ENCODE peak calls at places on chromosome 17, in four cellular contexts. One of them, this sample, is unnamed. For H3K27me3 and H3K9me1, the result is how much of the 10 kb centered on the place peaks cover.

GRCh38 chr17:41657936-41658335 is 30.7 kb upstream of the EIF1 start:
- DNase-seq in IMR-90: no peak
- DNase-seq in K562: no peak
- DNase-seq in endothelial cell of umbilical vein: no peak
- DNase-seq in this sample: no peak

GRCh38 chr17:44297975-44298374 is 10.4 kb upstream of the RUNDC3A start:
- DNase-seq in IMR-90: no peak
- DNase-seq in K562: no peak
- DNase-seq in endothelial cell of umbilical vein: no peak
- DNase-seq in this sample: peak

GRCh38 chr17:29124135-29124930 is 55.9 kb downstream of the MYO18A start:
- DNase-seq in IMR-90: peak
- DNase-seq in K562: peak
- DNase-seq in endothelial cell of umbilical vein: peak
- DNase-seq in this sample: no peak

GRCh38 chr17:30600830-30601494 is 123.8 kb downstream of the GOSR1 start:
- DNase-seq in IMR-90: peak
- DNase-seq in K562: no peak
- DNase-seq in endothelial cell of umbilical vein: peak
- DNase-seq in this sample: no peak

GRCh38 chr17:79795795-79796569 is 895 bp downstream of the CBX8 start:
- DNase-seq in IMR-90: no peak
- DNase-seq in K562: no peak
- DNase-seq in endothelial cell of umbilical vein: no peak
- DNase-seq in this sample: no peak

GRCh38 chr17:45168991-45169752 is 7.5 kb downstream of the HEXIM2 start:
- DNase-seq in IMR-90: no peak
- DNase-seq in K562: no peak
- DNase-seq in endothelial cell of umbilical vein: no peak
- DNase-seq in this sample: no peak

GRCh38 chr17:41298458-41299135 is 4.1 kb downstream of the KRTAP29-1 start:
- DNase-seq in IMR-90: no peak
- DNase-seq in K562: no peak
- DNase-seq in endothelial cell of umbilical vein: no peak
- DNase-seq in this sample: no peak

GRCh38 chr17:33381201-33381600 is 88.1 kb upstream of the ASIC2 start:
- DNase-seq in IMR-90: no peak
- DNase-seq in K562: no peak
- DNase-seq in endothelial cell of umbilical vein: no peak
- DNase-seq in this sample: no peak

GRCh38 chr17:18377437-18378204 is at the start of gene EVPLL:
- DNase-seq in IMR-90: no peak
- DNase-seq in K562: no peak
- DNase-seq in endothelial cell of umbilical vein: no peak
- DNase-seq in this sample: peak

GRCh38 chr17:40547079-40547784 is 18.0 kb downstream of the CCR7 start:
- DNase-seq in IMR-90: no peak
- DNase-seq in K562: no peak
- DNase-seq in endothelial cell of umbilical vein: no peak
- DNase-seq in this sample: peak

GRCh38 chr17:46013502-46014165 is 14.6 kb downstream of the STH start:
- DNase-seq in IMR-90: peak
- DNase-seq in K562: no peak
- DNase-seq in endothelial cell of umbilical vein: no peak
- DNase-seq in this sample: no peak

GRCh38 chr17:7590743-7591142 is 849 bp upstream of the SOX15 start:
- DNase-seq in IMR-90: peak
- DNase-seq in K562: no peak
- DNase-seq in endothelial cell of umbilical vein: no peak
- DNase-seq in this sample: no peak

GRCh38 chr17:9628509-9628908 is 16.8 kb upstream of the USP43 start:
- DNase-seq in IMR-90: no peak
- DNase-seq in K562: no peak
- DNase-seq in endothelial cell of umbilical vein: no peak
- DNase-seq in this sample: no peak

GRCh38 chr17:9958586-9959281 is 53.7 kb upstream of the RCVRN start:
- DNase-seq in IMR-90: no peak
- DNase-seq in K562: no peak
- DNase-seq in endothelial cell of umbilical vein: no peak
- DNase-seq in this sample: no peak

GRCh38 chr17:20202141-20202574 is 193.0 kb downstream of the SPECC1 start:
- DNase-seq in IMR-90: no peak
- DNase-seq in K562: no peak
- DNase-seq in endothelial cell of umbilical vein: no peak
- DNase-seq in this sample: no peak

GRCh38 chr17:63171428-63172205 is 205.6 kb downstream of the TANC2 start:
- DNase-seq in IMR-90: peak
- DNase-seq in K562: no peak
- DNase-seq in endothelial cell of umbilical vein: peak
- DNase-seq in this sample: no peak

GRCh38 chr17:54404259-54404658 is 496.4 kb upstream of the TOM1L1 start:
- DNase-seq in IMR-90: no peak
- DNase-seq in K562: no peak
- DNase-seq in endothelial cell of umbilical vein: no peak
- DNase-seq in this sample: no peak

GRCh38 chr17:40582328-40582901 is 17.1 kb upstream of the CCR7 start:
- DNase-seq in IMR-90: no peak
- DNase-seq in K562: no peak
- DNase-seq in endothelial cell of umbilical vein: peak
- DNase-seq in this sample: peak

GRCh38 chr17:58432806-58433573 is 15.7 kb upstream of the RNF43 start:
- DNase-seq in IMR-90: no peak
- DNase-seq in K562: no peak
- DNase-seq in endothelial cell of umbilical vein: no peak
- DNase-seq in this sample: no peak

GRCh38 chr17:81701288-81702071 is 1.7 kb upstream of the MRPL12 start:
- DNase-seq in IMR-90: no peak
- DNase-seq in K562: peak
- DNase-seq in endothelial cell of umbilical vein: no peak
- DNase-seq in this sample: no peak

GRCh38 chr17:45794840-45795239 is 10.7 kb downstream of the CRHR1 start:
- DNase-seq in IMR-90: no peak
- DNase-seq in K562: peak
- DNase-seq in endothelial cell of umbilical vein: no peak
- DNase-seq in this sample: no peak

GRCh38 chr17:81551458-81552243 is 502 bp downstream of the FAAP100 start:
- DNase-seq in IMR-90: peak
- DNase-seq in K562: peak
- DNase-seq in endothelial cell of umbilical vein: peak
- DNase-seq in this sample: no peak

GRCh38 chr17:27513849-27514248 is 57.6 kb downstream of the KSR1 start:
- DNase-seq in IMR-90: no peak
- DNase-seq in K562: no peak
- DNase-seq in endothelial cell of umbilical vein: no peak
- DNase-seq in this sample: no peak

GRCh38 chr17:82787081-82787848 is 35.4 kb downstream of the TBCD start:
- DNase-seq in IMR-90: no peak
- DNase-seq in K562: no peak
- DNase-seq in endothelial cell of umbilical vein: no peak
- DNase-seq in this sample: peak

GRCh38 chr17:42409467-42410351 is 13.3 kb downstream of the CAVIN1 start:
- DNase-seq in IMR-90: peak
- DNase-seq in K562: no peak
- DNase-seq in endothelial cell of umbilical vein: peak
- DNase-seq in this sample: no peak

GRCh38 chr17:28712705-28713415 is 1.2 kb upstream of the PROCA1 start:
- DNase-seq in IMR-90: no peak
- DNase-seq in K562: no peak
- DNase-seq in endothelial cell of umbilical vein: no peak
- DNase-seq in this sample: no peak

GRCh38 chr17:70181866-70182265 is 12.5 kb downstream of the KCNJ2 start:
- DNase-seq in IMR-90: peak
- DNase-seq in K562: no peak
- DNase-seq in endothelial cell of umbilical vein: peak
- DNase-seq in this sample: no peak

GRCh38 chr17:28741358-28742349 is 2.2 kb upstream of the TRAF4 start:
- DNase-seq in IMR-90: no peak
- DNase-seq in K562: peak
- DNase-seq in endothelial cell of umbilical vein: no peak
- DNase-seq in this sample: no peak

GRCh38 chr17:28421775-28422305 is 15.8 kb upstream of the SLC46A1 start:
- DNase-seq in IMR-90: no peak
- DNase-seq in K562: no peak
- DNase-seq in endothelial cell of umbilical vein: no peak
- DNase-seq in this sample: no peak

GRCh38 chr17:77451894-77452852 is 311.4 kb downstream of the SEC14L1 start:
- DNase-seq in IMR-90: peak
- DNase-seq in K562: peak
- DNase-seq in endothelial cell of umbilical vein: peak
- DNase-seq in this sample: no peak

GRCh38 chr17:36937001-36937960 is at the start of gene LHX1:
- DNase-seq in IMR-90: no peak
- DNase-seq in K562: no peak
- DNase-seq in endothelial cell of umbilical vein: no peak
- DNase-seq in this sample: no peak
- H3K27me3 ChIP-seq in IMR-90: half or more
- H3K27me3 ChIP-seq in K562: half or more
- H3K27me3 ChIP-seq in endothelial cell of umbilical vein: half or more
- H3K27me3 ChIP-seq in this sample: half or more

DNA sequence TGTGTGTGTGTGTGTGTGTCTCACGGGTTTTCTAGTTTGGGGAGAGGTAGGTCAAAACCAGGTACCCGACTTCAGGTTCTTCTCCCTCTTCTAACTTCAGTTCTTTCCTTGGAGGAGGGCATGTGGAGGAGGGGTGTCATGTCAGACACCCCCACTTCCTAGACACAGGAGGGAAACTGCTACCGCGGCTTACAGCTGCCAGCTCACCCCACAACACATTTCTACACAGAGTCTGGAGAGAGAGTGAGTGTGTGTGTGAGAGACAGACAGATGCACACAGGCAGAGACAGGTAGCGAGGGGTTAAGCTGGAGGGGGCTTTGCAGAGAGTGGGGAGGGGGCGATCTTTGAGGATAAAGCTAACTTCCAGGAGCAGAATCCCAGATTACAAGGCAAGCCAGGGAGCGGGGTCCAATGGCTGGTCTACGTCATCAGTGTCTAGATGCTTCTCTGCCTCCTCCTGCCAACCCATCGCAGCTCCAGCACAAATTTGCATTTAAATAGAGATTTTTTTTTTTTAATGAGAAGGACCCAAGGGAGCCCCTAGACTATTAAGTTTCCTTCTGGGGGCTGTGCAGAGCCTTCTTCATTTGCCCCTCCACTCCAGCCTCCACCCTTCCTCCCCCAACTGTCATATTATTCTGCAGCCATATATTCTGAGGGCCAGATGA is 48.8 kb downstream of the MRM1 start:
- DNase-seq in IMR-90: no peak
- DNase-seq in K562: no peak
- DNase-seq in endothelial cell of umbilical vein: no peak
- DNase-seq in this sample: no peak
- H3K9me1 ChIP-seq in IMR-90: under half
- H3K9me1 ChIP-seq in K562: under half
- H3K9me1 ChIP-seq in endothelial cell of umbilical vein: under half
- H3K9me1 ChIP-seq in this sample: under half

GRCh38 chr17:48373130-48373844 is 56.7 kb downstream of the SKAP1 start:
- DNase-seq in IMR-90: no peak
- DNase-seq in K562: no peak
- DNase-seq in endothelial cell of umbilical vein: no peak
- DNase-seq in this sample: no peak
- H3K27me3 ChIP-seq in IMR-90: under half
- H3K27me3 ChIP-seq in K562: under half
- H3K27me3 ChIP-seq in endothelial cell of umbilical vein: under half
- H3K27me3 ChIP-seq in this sample: under half

GRCh38 chr17:57394375-57394774 is 138.1 kb downstream of the MSI2 start:
- DNase-seq in IMR-90: no peak
- DNase-seq in K562: no peak
- DNase-seq in endothelial cell of umbilical vein: no peak
- DNase-seq in this sample: no peak
- H3K9me1 ChIP-seq in IMR-90: under half
- H3K9me1 ChIP-seq in K562: under half
- H3K9me1 ChIP-seq in endothelial cell of umbilical vein: under half
- H3K9me1 ChIP-seq in this sample: under half

DNA sequence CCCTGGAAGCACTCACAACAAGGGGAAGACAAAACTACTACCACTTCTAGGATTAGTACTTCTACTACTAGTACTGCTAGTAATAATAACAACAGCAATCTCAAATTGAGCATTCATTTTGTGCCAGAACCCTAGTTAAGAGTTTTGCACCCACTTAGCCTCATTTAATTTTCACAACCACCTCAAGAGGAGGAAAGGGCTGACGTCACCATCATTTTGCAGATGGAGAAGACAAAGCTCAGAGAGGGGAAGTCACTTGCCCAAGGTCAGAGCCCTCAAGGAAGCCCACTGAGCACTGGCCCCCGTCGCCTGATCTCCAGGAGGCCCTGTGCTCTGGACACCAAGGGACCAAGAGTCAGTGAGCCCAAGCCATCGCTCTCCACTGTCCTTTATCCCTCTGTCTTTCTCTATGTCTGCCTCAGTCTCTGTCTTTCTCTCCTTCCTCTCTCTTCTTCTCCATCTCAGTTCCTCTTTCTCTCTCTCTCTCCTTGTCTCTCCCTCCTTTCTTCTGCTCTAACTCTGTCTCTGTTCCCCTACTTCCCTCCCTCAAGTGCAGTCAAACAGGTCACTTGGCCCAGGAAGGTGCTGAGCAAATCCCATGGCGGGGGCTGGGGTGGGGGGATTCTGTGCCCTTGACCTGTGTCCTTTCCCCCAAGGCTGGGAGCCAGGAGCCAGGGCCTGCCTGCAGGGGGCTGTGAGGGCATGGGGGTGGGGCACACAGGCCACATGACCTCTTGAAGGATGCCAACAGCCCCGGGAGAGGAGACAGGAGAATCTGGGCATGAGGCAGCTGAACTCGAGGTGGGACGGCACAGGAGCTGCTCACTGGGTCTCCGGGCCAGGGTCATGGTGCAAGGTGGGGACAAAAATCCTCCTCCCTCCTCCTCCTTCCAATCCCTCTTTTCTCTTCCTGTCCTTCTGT is 11.2 kb upstream of the NGFR start:
- DNase-seq in IMR-90: no peak
- DNase-seq in K562: no peak
- DNase-seq in endothelial cell of umbilical vein: no peak
- DNase-seq in this sample: no peak
- H3K27me3 ChIP-seq in IMR-90: half or more
- H3K27me3 ChIP-seq in K562: under half
- H3K27me3 ChIP-seq in endothelial cell of umbilical vein: half or more
- H3K27me3 ChIP-seq in this sample: under half

GRCh38 chr17:39094607-39095308 is 56.7 kb downstream of the PLXDC1 start:
- DNase-seq in IMR-90: no peak
- DNase-seq in K562: no peak
- DNase-seq in endothelial cell of umbilical vein: no peak
- DNase-seq in this sample: no peak

GRCh38 chr17:39090400-39090799 is 61.0 kb downstream of the PLXDC1 start:
- DNase-seq in IMR-90: no peak
- DNase-seq in K562: no peak
- DNase-seq in endothelial cell of umbilical vein: no peak
- DNase-seq in this sample: no peak

GRCh38 chr17:39092672-39093250 is 58.7 kb downstream of the PLXDC1 start:
- DNase-seq in IMR-90: no peak
- DNase-seq in K562: no peak
- DNase-seq in endothelial cell of umbilical vein: no peak
- DNase-seq in this sample: no peak

GRCh38 chr17:39095309-39095686 is 56.1 kb downstream of the PLXDC1 start:
- DNase-seq in IMR-90: no peak
- DNase-seq in K562: no peak
- DNase-seq in endothelial cell of umbilical vein: no peak
- DNase-seq in this sample: no peak

GRCh38 chr17:39090832-39091622 is 60.4 kb downstream of the PLXDC1 start:
- DNase-seq in IMR-90: no peak
- DNase-seq in K562: no peak
- DNase-seq in endothelial cell of umbilical vein: no peak
- DNase-seq in this sample: no peak
- H3K9me1 ChIP-seq in IMR-90: under half
- H3K9me1 ChIP-seq in K562: under half
- H3K9me1 ChIP-seq in endothelial cell of umbilical vein: under half
- H3K9me1 ChIP-seq in this sample: under half

GRCh38 chr17:48646183-48647102 is 20.3 kb upstream of the HOXB9 start:
- DNase-seq in IMR-90: no peak
- DNase-seq in K562: peak
- DNase-seq in endothelial cell of umbilical vein: no peak
- DNase-seq in this sample: no peak
- H3K27me3 ChIP-seq in IMR-90: half or more
- H3K27me3 ChIP-seq in K562: under half
- H3K27me3 ChIP-seq in endothelial cell of umbilical vein: half or more
- H3K27me3 ChIP-seq in this sample: half or more